ENCODE peak calls at places on chromosomes 11 and 22, in ten cellular contexts. W is NCI-H1092; Y is left kidney; S is ACHN; A is iris pigment epithelial cell; I is IMR-90; T is NCI-H2107; G is mucosa of descending colon; R is AG08396; J is activated effector memory CD4-positive, alpha-beta T cell treated with anti-CD3 and anti-CD28 coated beads, Interleukin-2, amount 50 U/mL, for 16 hours. E is an unnamed sample.

GRCh38 chr11:116348226-116348625 is 424.6 kb downstream of the BUD13 start:
- DNase-seq in W (no peak), Y (no peak), S (no peak), A (no peak), I (no peak), T (no peak), G (no peak), R (no peak), J (no peak), E (no peak)

GRCh38 chr11:107757661-107758060 is 45.8 kb upstream of the SLN start:
- DNase-seq in W (no peak), Y (no peak), S (no peak), A (no peak), I (no peak), T (no peak), G (no peak), R (no peak), J (no peak), E (no peak)

GRCh38 chr11:20258496-20258895 is 98.2 kb upstream of the DBX1 start:
- DNase-seq in W (no peak), Y (peak), S (no peak), A (no peak), I (no peak), T (no peak), G (no peak), R (no peak), J (no peak), E (no peak)

GRCh38 chr11:369336-370018 is at the start of gene B4GALNT4:
- DNase-seq in W (no peak), Y (peak), S (peak), A (peak), I (peak), T (peak), G (peak), R (peak), J (peak), E (no peak)

GRCh38 chr11:111735262-111736116 is 30.7 kb downstream of the PPP2R1B start:
- DNase-seq in W (peak), Y (peak), S (peak), A (peak), I (peak), T (peak), G (peak), R (peak), J (no peak), E (peak)

GRCh38 chr22:47095395-47096122 is 333.1 kb downstream of the TBC1D22A start:
- DNase-seq in W (no peak), Y (no peak), S (no peak), A (peak), I (peak), T (no peak), G (no peak), R (no peak), J (no peak), E (no peak)

GRCh38 chr11:8223513-8223899 is 40.2 kb downstream of the LMO1 start:
- DNase-seq in W (no peak), Y (no peak), S (no peak), A (peak), I (peak), T (no peak), G (no peak), R (no peak), J (no peak), E (no peak)

GRCh38 chr11:96055706-96056387 is 131.9 kb upstream of the MTMR2 start:
- DNase-seq in W (no peak), Y (peak), S (peak), A (peak), I (peak), T (no peak), G (no peak), R (peak), J (no peak), E (no peak)

GRCh38 chr11:6941970-6942369 is 15.7 kb downstream of the ZNF215 start:
- DNase-seq in W (no peak), Y (no peak), S (no peak), A (no peak), I (no peak), T (no peak), G (no peak), R (no peak), J (no peak), E (no peak)

GRCh38 chr11:113954235-113954634 is 20.7 kb upstream of the HTR3A start:
- DNase-seq in W (no peak), Y (no peak), S (no peak), A (no peak), I (no peak), T (no peak), G (no peak), R (no peak), J (no peak), E (no peak)

GRCh38 chr22:44440224-44441160 is 57.5 kb downstream of the RTL6 start:
- DNase-seq in W (no peak), Y (no peak), S (no peak), A (no peak), I (no peak), T (no peak), G (no peak), R (no peak), J (peak), E (no peak)

GRCh38 chr22:45672564-45673481 is 1.2 kb downstream of the ATXN10 start:
- DNase-seq in W (no peak), Y (no peak), S (peak), A (no peak), I (no peak), T (no peak), G (no peak), R (no peak), J (no peak), E (no peak)

GRCh38 chr11:8597182-8597581 is 3.2 kb upstream of the STK33 start:
- DNase-seq in W (no peak), Y (no peak), S (no peak), A (peak), I (peak), T (no peak), G (no peak), R (peak), J (no peak), E (no peak)

GRCh38 chr22:30205281-30206115 is 41.1 kb downstream of the LIF start:
- DNase-seq in W (no peak), Y (peak), S (peak), A (peak), I (peak), T (no peak), G (no peak), R (peak), J (peak), E (peak)

GRCh38 chr11:30749268-30749667 is 163.1 kb upstream of the MPPED2 start:
- DNase-seq in W (no peak), Y (no peak), S (no peak), A (no peak), I (no peak), T (no peak), G (no peak), R (no peak), J (no peak), E (no peak)

GRCh38 chr22:24563246-24563645 is 7.4 kb downstream of the SNRPD3 start:
- DNase-seq in W (no peak), Y (no peak), S (no peak), A (no peak), I (no peak), T (no peak), G (no peak), R (no peak), J (no peak), E (no peak)

GRCh38 chr11:91404344-91404743 is 820.3 kb upstream of the FAT3 start:
- DNase-seq in W (no peak), Y (no peak), S (no peak), A (no peak), I (no peak), T (no peak), G (no peak), R (no peak), J (no peak), E (no peak)

GRCh38 chr22:18093661-18094060 is 15.9 kb downstream of the PEX26 start:
- DNase-seq in W (no peak), Y (no peak), S (no peak), A (no peak), I (no peak), T (no peak), G (no peak), R (no peak), J (no peak), E (no peak)

GRCh38 chr11:103085758-103086365 is 6.1 kb downstream of the DCUN1D5 start:
- DNase-seq in W (no peak), Y (no peak), S (no peak), A (peak), I (peak), T (no peak), G (no peak), R (no peak), J (no peak), E (no peak)

GRCh38 chr22:24054356-24054755 is 43.3 kb downstream of the CABIN1 start:
- DNase-seq in W (no peak), Y (no peak), S (no peak), A (peak), I (peak), T (no peak), G (no peak), R (no peak), J (no peak), E (no peak)

GRCh38 chr22:19767427-19768380 is 7.1 kb downstream of the TBX1 start:
- DNase-seq in W (no peak), Y (peak), S (no peak), A (no peak), I (no peak), T (no peak), G (no peak), R (no peak), J (no peak), E (no peak)

GRCh38 chr11:103681855-103682254 is 354.6 kb upstream of the DDI1 start:
- DNase-seq in W (no peak), Y (no peak), S (no peak), A (no peak), I (no peak), T (no peak), G (no peak), R (no peak), J (no peak), E (no peak)

GRCh38 chr22:48253136-48253535 is 1490.7 kb downstream of the TBC1D22A start:
- DNase-seq in W (no peak), Y (no peak), S (no peak), A (no peak), I (no peak), T (no peak), G (no peak), R (no peak), J (no peak), E (no peak)